ENCODE peak calls at places on chromosomes 5 and 9, in nine cellular contexts. One of them, this sample, is unnamed.

GRCh38 chr5:32092938-32093812 is 80.9 kb downstream of the GOLPH3 start:
- DNase-seq in HCT116: peak
- DNase-seq in activated T-helper 1 cell treated with anti-CD3 and anti-CD28 coated beads, Interleukin-12 subunit alpha, Interleukin-12 subunit beta, Interleukin-2, Interleukin-4 antibody, amounts not matched to agents 30 ng/mL and 10 ng/mL and 1 ng/mL, durations not matched to agents 14 hours and 24 hours and 36 hours: peak
- DNase-seq in NCI-H1048: peak
- DNase-seq in anterior cingulate cortex: peak
- DNase-seq in A549: peak
- DNase-seq in IMR-90: peak
- DNase-seq in hippocampal formation: peak
- DNase-seq in Right ventricle myocardium superior: no peak
- DNase-seq in this sample: no peak

GRCh38 chr5:176773408-176774035 is 36.8 kb upstream of the UNC5A start:
- DNase-seq in activated T-helper 1 cell treated with anti-CD3 and anti-CD28 coated beads, Interleukin-12 subunit alpha, Interleukin-12 subunit beta, Interleukin-2, Interleukin-4 antibody, amounts not matched to agents 30 ng/mL and 10 ng/mL and 1 ng/mL, durations not matched to agents 14 hours and 24 hours and 36 hours: no peak
- DNase-seq in NCI-H1048: no peak
- DNase-seq in hippocampal formation: no peak
- DNase-seq in Right ventricle myocardium superior: no peak
- DNase-seq in HCT116: no peak
- DNase-seq in IMR-90: no peak
- DNase-seq in anterior cingulate cortex: no peak
- DNase-seq in A549: no peak
- DNase-seq in this sample: no peak

GRCh38 chr5:61256474-61256873 is 75.6 kb upstream of the ZSWIM6 start:
- DNase-seq in activated T-helper 1 cell treated with anti-CD3 and anti-CD28 coated beads, Interleukin-12 subunit alpha, Interleukin-12 subunit beta, Interleukin-2, Interleukin-4 antibody, amounts not matched to agents 30 ng/mL and 10 ng/mL and 1 ng/mL, durations not matched to agents 14 hours and 24 hours and 36 hours: no peak
- DNase-seq in IMR-90: no peak
- DNase-seq in Right ventricle myocardium superior: peak
- DNase-seq in A549: no peak
- DNase-seq in HCT116: no peak
- DNase-seq in NCI-H1048: no peak
- DNase-seq in hippocampal formation: no peak
- DNase-seq in anterior cingulate cortex: no peak
- DNase-seq in this sample: no peak

GRCh38 chr5:72584466-72584865 is 77.3 kb upstream of the ZNF366 start:
- DNase-seq in activated T-helper 1 cell treated with anti-CD3 and anti-CD28 coated beads, Interleukin-12 subunit alpha, Interleukin-12 subunit beta, Interleukin-2, Interleukin-4 antibody, amounts not matched to agents 30 ng/mL and 10 ng/mL and 1 ng/mL, durations not matched to agents 14 hours and 24 hours and 36 hours: no peak
- DNase-seq in A549: no peak
- DNase-seq in HCT116: no peak
- DNase-seq in IMR-90: no peak
- DNase-seq in hippocampal formation: no peak
- DNase-seq in anterior cingulate cortex: no peak
- DNase-seq in Right ventricle myocardium superior: no peak
- DNase-seq in NCI-H1048: no peak
- DNase-seq in this sample: no peak

GRCh38 chr5:26121343-26121742 is 917.0 kb downstream of the CDH9 start:
- DNase-seq in A549: no peak
- DNase-seq in NCI-H1048: no peak
- DNase-seq in HCT116: no peak
- DNase-seq in hippocampal formation: no peak
- DNase-seq in Right ventricle myocardium superior: no peak
- DNase-seq in anterior cingulate cortex: no peak
- DNase-seq in IMR-90: no peak
- DNase-seq in activated T-helper 1 cell treated with anti-CD3 and anti-CD28 coated beads, Interleukin-12 subunit alpha, Interleukin-12 subunit beta, Interleukin-2, Interleukin-4 antibody, amounts not matched to agents 30 ng/mL and 10 ng/mL and 1 ng/mL, durations not matched to agents 14 hours and 24 hours and 36 hours: no peak
- DNase-seq in this sample: peak

GRCh38 chr5:170809551-170809950 is 26.0 kb downstream of the GABRP start:
- DNase-seq in hippocampal formation: no peak
- DNase-seq in HCT116: peak
- DNase-seq in anterior cingulate cortex: no peak
- DNase-seq in activated T-helper 1 cell treated with anti-CD3 and anti-CD28 coated beads, Interleukin-12 subunit alpha, Interleukin-12 subunit beta, Interleukin-2, Interleukin-4 antibody, amounts not matched to agents 30 ng/mL and 10 ng/mL and 1 ng/mL, durations not matched to agents 14 hours and 24 hours and 36 hours: no peak
- DNase-seq in A549: peak
- DNase-seq in NCI-H1048: no peak
- DNase-seq in Right ventricle myocardium superior: no peak
- DNase-seq in IMR-90: peak
- DNase-seq in this sample: no peak

GRCh38 chr9:113879906-113880305 is 3.8 kb downstream of the ZNF618 start:
- DNase-seq in A549: no peak
- DNase-seq in Right ventricle myocardium superior: no peak
- DNase-seq in hippocampal formation: no peak
- DNase-seq in IMR-90: peak
- DNase-seq in HCT116: no peak
- DNase-seq in activated T-helper 1 cell treated with anti-CD3 and anti-CD28 coated beads, Interleukin-12 subunit alpha, Interleukin-12 subunit beta, Interleukin-2, Interleukin-4 antibody, amounts not matched to agents 30 ng/mL and 10 ng/mL and 1 ng/mL, durations not matched to agents 14 hours and 24 hours and 36 hours: no peak
- DNase-seq in NCI-H1048: no peak
- DNase-seq in anterior cingulate cortex: no peak
- DNase-seq in this sample: no peak

GRCh38 chr5:42840279-42840678 is 28.6 kb upstream of the SELENOP start:
- DNase-seq in A549: no peak
- DNase-seq in hippocampal formation: no peak
- DNase-seq in anterior cingulate cortex: no peak
- DNase-seq in NCI-H1048: no peak
- DNase-seq in Right ventricle myocardium superior: peak
- DNase-seq in activated T-helper 1 cell treated with anti-CD3 and anti-CD28 coated beads, Interleukin-12 subunit alpha, Interleukin-12 subunit beta, Interleukin-2, Interleukin-4 antibody, amounts not matched to agents 30 ng/mL and 10 ng/mL and 1 ng/mL, durations not matched to agents 14 hours and 24 hours and 36 hours: no peak
- DNase-seq in HCT116: no peak
- DNase-seq in IMR-90: peak
- DNase-seq in this sample: peak

GRCh38 chr5:378301-378891 is 56.9 kb downstream of the AHRR start:
- DNase-seq in NCI-H1048: no peak
- DNase-seq in A549: no peak
- DNase-seq in IMR-90: peak
- DNase-seq in Right ventricle myocardium superior: no peak
- DNase-seq in HCT116: no peak
- DNase-seq in hippocampal formation: no peak
- DNase-seq in activated T-helper 1 cell treated with anti-CD3 and anti-CD28 coated beads, Interleukin-12 subunit alpha, Interleukin-12 subunit beta, Interleukin-2, Interleukin-4 antibody, amounts not matched to agents 30 ng/mL and 10 ng/mL and 1 ng/mL, durations not matched to agents 14 hours and 24 hours and 36 hours: peak
- DNase-seq in anterior cingulate cortex: no peak
- DNase-seq in this sample: no peak

GRCh38 chr5:154755361-154756202 is at the start of gene LARP1:
- DNase-seq in hippocampal formation: no peak
- DNase-seq in IMR-90: peak
- DNase-seq in HCT116: no peak
- DNase-seq in A549: no peak
- DNase-seq in activated T-helper 1 cell treated with anti-CD3 and anti-CD28 coated beads, Interleukin-12 subunit alpha, Interleukin-12 subunit beta, Interleukin-2, Interleukin-4 antibody, amounts not matched to agents 30 ng/mL and 10 ng/mL and 1 ng/mL, durations not matched to agents 14 hours and 24 hours and 36 hours: peak
- DNase-seq in NCI-H1048: no peak
- DNase-seq in Right ventricle myocardium superior: peak
- DNase-seq in anterior cingulate cortex: peak
- DNase-seq in this sample: no peak

GRCh38 chr5:122311888-122312669 is at the start of gene SNCAIP:
- DNase-seq in Right ventricle myocardium superior: peak
- DNase-seq in activated T-helper 1 cell treated with anti-CD3 and anti-CD28 coated beads, Interleukin-12 subunit alpha, Interleukin-12 subunit beta, Interleukin-2, Interleukin-4 antibody, amounts not matched to agents 30 ng/mL and 10 ng/mL and 1 ng/mL, durations not matched to agents 14 hours and 24 hours and 36 hours: no peak
- DNase-seq in anterior cingulate cortex: peak
- DNase-seq in IMR-90: peak
- DNase-seq in A549: peak
- DNase-seq in HCT116: no peak
- DNase-seq in NCI-H1048: no peak
- DNase-seq in hippocampal formation: peak
- DNase-seq in this sample: no peak

GRCh38 chr9:115930472-115930871 is 223.1 kb upstream of the PAPPA start:
- DNase-seq in IMR-90: peak
- DNase-seq in anterior cingulate cortex: no peak
- DNase-seq in hippocampal formation: no peak
- DNase-seq in NCI-H1048: no peak
- DNase-seq in HCT116: no peak
- DNase-seq in activated T-helper 1 cell treated with anti-CD3 and anti-CD28 coated beads, Interleukin-12 subunit alpha, Interleukin-12 subunit beta, Interleukin-2, Interleukin-4 antibody, amounts not matched to agents 30 ng/mL and 10 ng/mL and 1 ng/mL, durations not matched to agents 14 hours and 24 hours and 36 hours: no peak
- DNase-seq in Right ventricle myocardium superior: no peak
- DNase-seq in A549: no peak
- DNase-seq in this sample: no peak

GRCh38 chr9:129139993-129140396 is 28.8 kb downstream of the PTPA start:
- DNase-seq in IMR-90: peak
- DNase-seq in NCI-H1048: peak
- DNase-seq in activated T-helper 1 cell treated with anti-CD3 and anti-CD28 coated beads, Interleukin-12 subunit alpha, Interleukin-12 subunit beta, Interleukin-2, Interleukin-4 antibody, amounts not matched to agents 30 ng/mL and 10 ng/mL and 1 ng/mL, durations not matched to agents 14 hours and 24 hours and 36 hours: peak
- DNase-seq in hippocampal formation: peak
- DNase-seq in anterior cingulate cortex: peak
- DNase-seq in A549: peak
- DNase-seq in Right ventricle myocardium superior: peak
- DNase-seq in HCT116: peak
- DNase-seq in this sample: peak

This sample was measured in SK-N-MC.